ENCODE peak calls at places on chromosome 15, in nine cellular contexts. V is activated CD8-positive, alpha-beta memory T cell treated with anti-CD3 and anti-CD28 coated beads for 1 hour; X is gastrocnemius medialis; M is PC-9; W is esophagus squamous epithelium; D is Panc1; S is NCI-H1092 treated with DMSO at 0.1 percent for 48 hours; G is stomach; T is MV-4-11. Q is an unnamed sample.
A peak's percentile ranks its signal among the peaks of the same experiment; 100 is the strongest.

GRCh38 chr15:71691700-71692417 is 118.5 kb upstream of the NR2E3 start:
- DNase-seq in V (no peak), X (peak; percentile 23), M (peak; percentile 68), W (no peak), D (peak; percentile 7), S (no peak), G (peak; percentile 71), T (no peak), Q (no peak)

GRCh38 chr15:77530576-77530975 is 102.1 kb downstream of the LINGO1 start:
- DNase-seq in V (no peak), X (no peak), M (peak; percentile 38), W (no peak), D (no peak), S (no peak), G (no peak), T (no peak), Q (no peak)

GRCh38 chr15:64651573-64652260 is 123.7 kb downstream of the RBPMS2 start:
- DNase-seq in V (no peak), X (peak; percentile 50), M (peak; percentile 63), W (no peak), D (no peak), S (peak; percentile 16), G (no peak), T (no peak), Q (no peak)

GRCh38 chr15:75123395-75123794 is 78.3 kb upstream of the C15orf39 start:
- DNase-seq in V (no peak), X (no peak), M (no peak), W (no peak), D (no peak), S (no peak), G (no peak), T (no peak), Q (no peak)

GRCh38 chr15:72781621-72782020 is 1.9 kb downstream of the ADPGK start:
- DNase-seq in V (no peak), X (no peak), M (no peak), W (no peak), D (no peak), S (no peak), G (no peak), T (peak; percentile 34), Q (no peak)

GRCh38 chr15:31387483-31388118 is 61.0 kb downstream of the KLF13 start:
- DNase-seq in V (no peak), X (peak; percentile 92), M (no peak), W (no peak), D (no peak), S (peak; percentile 73), G (peak; percentile 85), T (no peak), Q (peak; percentile 93)

GRCh38 chr15:83602021-83602420 is 51.9 kb upstream of the ADAMTSL3 start:
- DNase-seq in V (no peak), X (no peak), M (no peak), W (no peak), D (no peak), S (no peak), G (no peak), T (no peak), Q (no peak)

GRCh38 chr15:59437777-59438574 is at the start of gene FAM81A:
- DNase-seq in V (no peak), X (peak; percentile 74), M (peak; percentile 37), W (no peak), D (no peak), S (peak; percentile 66), G (peak; percentile 78), T (peak; percentile 53), Q (peak; percentile 69)

GRCh38 chr15:101560722-101561583 is 71.4 kb upstream of the PCSK6 start:
- DNase-seq in V (no peak), X (no peak), M (no peak), W (no peak), D (no peak), S (no peak), G (no peak), T (peak; percentile 22), Q (no peak)

GRCh38 chr15:53978248-53978906 is at the start of gene UNC13C:
- DNase-seq in V (no peak), X (peak; percentile 39), M (no peak), W (no peak), D (no peak), S (peak; percentile 33), G (peak; percentile 28), T (no peak), Q (peak; percentile 30)

GRCh38 chr15:100525894-100526512 is 2.7 kb downstream of the CERS3 start:
- DNase-seq in V (no peak), X (peak; percentile 90), M (no peak), W (no peak), D (no peak), S (peak; percentile 79), G (peak; percentile 60), T (no peak), Q (peak; percentile 82)

GRCh38 chr15:73991260-73991659 is 835 bp downstream of the STOML1 start:
- DNase-seq in V (no peak), X (peak; percentile 67), M (no peak), W (no peak), D (no peak), S (peak; percentile 39), G (no peak), T (no peak), Q (peak; percentile 58)

Q was measured in body of pancreas.